ENCODE peak calls at places on chromosomes 1 and 21, in six cellular contexts. M is activated T-helper 1 cell treated with anti-CD3 and anti-CD28 coated beads, Interleukin-2, amount 50 U/mL, for 16 hours; P is HEK293T; K is stromal cell of bone marrow; Q is NCI-H2029; X is posterior vena cava. W is an unnamed sample.
A peak's percentile ranks its signal among the peaks of the same experiment; 100 is the strongest.

GRCh38 chr1:117665523-117666274 is 59.9 kb downstream of the TENT5C start:
- DNase-seq in K (no peak), Q (no peak), P (no peak), M (no peak), X (peak; percentile 4), W (no peak)

GRCh38 chr1:215263636-215264035 is 181.1 kb downstream of the KCNK2 start:
- DNase-seq in M (no peak), Q (no peak), P (no peak), X (no peak), K (no peak), W (no peak)

GRCh38 chr1:183444243-183444642 is 26.1 kb upstream of the NMNAT2 start:
- DNase-seq in M (no peak), P (no peak), Q (no peak), K (no peak), X (no peak), W (peak; percentile 39)

GRCh38 chr1:78254517-78254916 is 208.8 kb downstream of the GIPC2 start:
- DNase-seq in K (peak; percentile 86), P (no peak), X (no peak), Q (no peak), M (no peak), W (no peak)

GRCh38 chr1:3567405-3567804 is 43.9 kb downstream of the MEGF6 start:
- DNase-seq in M (no peak), X (no peak), K (no peak), P (no peak), Q (no peak), W (no peak)

GRCh38 chr1:20486457-20487235 is 636 bp upstream of the CAMK2N1 start:
- DNase-seq in P (peak; percentile 64), X (peak; percentile 71), M (no peak), Q (peak; percentile 35), K (no peak), W (no peak)

GRCh38 chr1:32192220-32192948 is 8.0 kb upstream of the CCDC28B start:
- DNase-seq in Q (no peak), M (no peak), X (peak; percentile 79), K (no peak), P (no peak), W (no peak)

GRCh38 chr21:35738342-35738961 is 321.9 kb downstream of the SETD4 start:
- DNase-seq in X (no peak), M (no peak), K (no peak), Q (peak; percentile 44), P (no peak), W (no peak)

GRCh38 chr1:77975386-77975785 is 3.5 kb downstream of the FUBP1 start:
- DNase-seq in K (no peak), P (no peak), M (no peak), Q (no peak), X (no peak), W (no peak)